ENCODE peak calls at places on chromosomes 4 and X, in seven cellular contexts. W is Peyer's patch; M is neuronal stem cell; J is NT2/D1; Y is sigmoid colon; I is GM23248; T is CD8-positive, alpha-beta memory T cell. N is an unnamed sample.

GRCh38 chr4:126372634-126373033 is 1057.9 kb downstream of the FAT4 start:
- DNase-seq in T (no peak), Y (no peak), W (no peak), M (no peak), I (no peak), J (no peak), N (no peak)

GRCh38 chr4:25080571-25080970 is 49.8 kb upstream of the LGI2 start:
- DNase-seq in J (no peak), Y (no peak), W (no peak), M (no peak), I (no peak), T (no peak), N (no peak)

GRCh38 chr4:70356185-70356584 is 4.4 kb upstream of the SMR3A start:
- DNase-seq in Y (no peak), I (no peak), T (no peak), J (no peak), W (no peak), M (no peak), N (no peak)

GRCh38 chrX:51215266-51215665 is 117.4 kb upstream of the NUDT10 start:
- DNase-seq in J (no peak), W (no peak), T (no peak), M (no peak), I (no peak), Y (no peak), N (no peak)

GRCh38 chr4:2142630-2143427 is 83.7 kb downstream of the NAT8L start:
- DNase-seq in J (no peak), W (no peak), Y (no peak), I (no peak), M (no peak), T (no peak), N (no peak)

GRCh38 chr4:126004936-126005335 is 690.2 kb downstream of the FAT4 start:
- DNase-seq in Y (no peak), J (no peak), M (no peak), W (no peak), I (peak; percentile 68), T (no peak), N (no peak)

GRCh38 chr4:5708171-5708828 is at the start of gene EVC2:
- DNase-seq in T (peak; percentile 28), W (peak; percentile 76), I (peak; percentile 87), J (peak; percentile 33), M (peak; percentile 44), Y (peak; percentile 91), N (no peak)

GRCh38 chr4:120005091-120005490 is 61.6 kb downstream of the MAD2L1 start:
- DNase-seq in W (no peak), J (no peak), T (no peak), M (no peak), I (peak; percentile 52), Y (no peak), N (no peak)

GRCh38 chr4:100189820-100190642 is at the start of gene DDIT4L:
- DNase-seq in T (no peak), M (peak; percentile 44), J (no peak), W (peak; percentile 47), Y (peak; percentile 73), I (peak; percentile 74), N (peak; percentile 15)

GRCh38 chr4:6114181-6114580 is 86.2 kb downstream of the JAKMIP1 start:
- DNase-seq in T (no peak), J (no peak), M (no peak), Y (no peak), I (no peak), W (no peak), N (no peak)

GRCh38 chr4:182585321-182585720 is 331.9 kb downstream of the DCTD start:
- DNase-seq in Y (no peak), T (no peak), W (no peak), J (peak; percentile 46), M (no peak), I (no peak), N (no peak)

GRCh38 chrX:8848921-8849320 is 47.7 kb upstream of the FAM9A start:
- DNase-seq in T (no peak), J (no peak), W (no peak), M (no peak), Y (no peak), I (peak; percentile 39), N (no peak)
- H3K9me3 ChIP-seq in T (no peaks in the 10 kb centered on the region), J (no peaks in the 10 kb centered on the region), W (no peaks in the 10 kb centered on the region), M (no peaks in the 10 kb centered on the region), Y (no peaks in the 10 kb centered on the region), I (no peaks in the 10 kb centered on the region), N (no peaks in the 10 kb centered on the region)

GRCh38 chr4:17647176-17647806 is 32.9 kb downstream of the MED28 start:
- DNase-seq in M (no peak), I (no peak), J (no peak), W (no peak), T (no peak), Y (no peak), N (no peak)

GRCh38 chr4:17646693-17647092 is 32.3 kb downstream of the MED28 start:
- DNase-seq in Y (no peak), W (no peak), M (no peak), T (no peak), I (no peak), J (no peak), N (peak; percentile 42)

GRCh38 chr4:17647927-17648326 is 33.5 kb downstream of the MED28 start:
- DNase-seq in I (no peak), J (no peak), M (no peak), Y (no peak), T (no peak), W (no peak), N (no peak)

GRCh38 chr4:17639136-17639535 is 24.7 kb downstream of the MED28 start:
- DNase-seq in M (no peak), Y (no peak), J (no peak), W (no peak), T (no peak), I (no peak), N (no peak)

GRCh38 chr4:17642404-17642783 is 28.0 kb downstream of the MED28 start:
- DNase-seq in T (no peak), Y (no peak), W (no peak), M (no peak), I (no peak), J (no peak), N (no peak)
- H3K4me3 ChIP-seq in T (no peak overlapping the region), Y (no peak overlapping the region), W (no peak overlapping the region), M (no peak overlapping the region), I (no peak overlapping the region), J (no peak overlapping the region), N (no peak overlapping the region)

DNA sequence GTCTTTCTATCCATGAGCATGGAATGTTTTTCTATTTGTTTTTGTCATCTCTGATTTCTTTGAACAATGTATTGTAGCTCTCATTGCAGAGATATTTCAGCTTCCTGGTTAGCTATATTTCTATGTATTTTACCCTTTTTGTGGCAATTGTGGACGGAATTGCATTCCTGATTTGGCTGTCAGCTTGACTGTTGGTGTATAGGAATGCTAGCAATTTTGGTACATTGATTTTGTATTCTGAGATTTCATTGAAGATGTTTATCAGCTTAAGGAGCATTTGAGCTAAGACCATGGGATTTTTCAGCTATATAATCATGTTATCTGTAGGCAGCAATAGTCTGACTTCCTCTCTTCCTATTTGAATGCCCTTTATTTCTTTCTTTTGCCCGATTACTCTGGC is 154.6 kb downstream of the GUCY2F start:
- DNase-seq in T (no peak), Y (no peak), I (no peak), J (no peak), M (no peak), W (no peak), N (no peak)
- H3K9me3 ChIP-seq in T (no peaks in the 10 kb centered on the region), Y (no peaks in the 10 kb centered on the region), I (no peaks in the 10 kb centered on the region), J (no peaks in the 10 kb centered on the region), M (no peaks in the 10 kb centered on the region), W (no peaks in the 10 kb centered on the region), N (no peaks in the 10 kb centered on the region)

DNA sequence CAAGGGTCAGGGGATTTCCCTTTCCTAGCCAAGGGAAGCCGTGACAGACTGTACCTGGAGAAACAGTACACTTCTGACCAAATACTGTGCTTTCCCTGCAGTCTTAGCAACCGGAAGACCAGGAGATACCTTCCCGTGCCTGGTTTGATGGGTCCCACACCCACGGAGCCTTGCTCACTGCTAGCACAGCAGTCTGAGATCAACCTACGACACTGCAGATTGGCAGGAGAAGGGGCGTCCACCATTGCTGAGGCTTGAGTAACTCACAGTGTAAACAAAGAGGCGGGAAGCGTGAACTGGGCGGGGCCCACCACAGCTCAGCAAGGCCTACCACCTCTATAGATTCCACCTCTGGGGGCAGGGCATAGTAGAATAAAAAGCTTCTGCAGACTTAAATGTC is 48.7 kb upstream of the SRD5A3 start:
- DNase-seq in Y (no peak), M (no peak), T (no peak), W (no peak), J (no peak), I (no peak), N (no peak)
- H3K4me3 ChIP-seq in Y (no peak overlapping the region), M (no peak overlapping the region), T (no peak overlapping the region), W (no peak overlapping the region), J (no peak overlapping the region), I (no peak overlapping the region), N (no peak overlapping the region)

DNA sequence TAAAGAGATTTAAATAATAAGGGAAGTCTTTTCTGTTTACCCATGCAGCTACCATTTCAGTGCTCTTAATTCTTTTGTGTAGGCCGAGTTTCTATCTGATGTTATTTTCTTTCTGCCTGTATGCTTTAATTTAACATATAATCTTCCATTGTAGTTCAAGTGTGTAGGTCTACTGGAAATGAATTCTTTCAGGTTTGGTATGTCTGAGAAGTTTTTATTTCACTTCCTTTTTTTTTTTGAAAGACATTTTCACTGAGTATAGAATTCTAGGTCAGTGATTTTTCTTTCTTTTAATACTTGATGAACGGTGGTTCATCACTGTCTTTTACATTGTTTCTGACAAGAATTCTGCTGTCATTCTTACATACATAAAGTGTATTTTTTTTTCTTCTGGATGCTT is 42.1 kb downstream of the VAMP7 start:
- DNase-seq in T (no peak), W (no peak), J (no peak), Y (no peak), M (no peak), I (no peak), N (no peak)
- H3K9me3 ChIP-seq in T (no peaks in the 10 kb centered on the region), W (no peaks in the 10 kb centered on the region), J (no peaks in the 10 kb centered on the region), Y (no peaks in the 10 kb centered on the region), M (no peaks in the 10 kb centered on the region), I (no peaks in the 10 kb centered on the region), N (no peaks in the 10 kb centered on the region)

DNA sequence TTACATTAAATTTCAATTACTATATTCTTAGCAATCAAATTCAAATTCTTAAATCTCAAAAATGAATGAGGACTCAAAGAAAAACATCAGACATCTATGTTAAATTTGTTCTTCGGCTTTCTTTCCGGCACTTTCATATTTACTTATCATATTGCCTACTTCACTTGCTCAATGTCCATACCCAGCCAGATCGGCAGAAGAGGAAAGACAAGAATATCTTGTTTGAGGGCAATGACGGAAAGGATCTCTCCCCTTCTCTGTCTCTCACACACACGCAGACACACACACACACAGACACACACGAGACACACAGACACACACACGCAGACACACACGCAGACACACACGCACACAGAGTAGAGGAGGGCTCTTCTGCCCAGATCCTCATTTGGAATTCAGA is 13.2 kb upstream of the IRF2 start:
- DNase-seq in J (no peak), M (no peak), Y (no peak), T (no peak), W (no peak), I (no peak), N (no peak)
- H3K4me3 ChIP-seq in J (no peak overlapping the region), M (no peak overlapping the region), Y (no peak overlapping the region), T (no peak overlapping the region), W (no peak overlapping the region), I (no peak overlapping the region), N (no peak overlapping the region)

DNA sequence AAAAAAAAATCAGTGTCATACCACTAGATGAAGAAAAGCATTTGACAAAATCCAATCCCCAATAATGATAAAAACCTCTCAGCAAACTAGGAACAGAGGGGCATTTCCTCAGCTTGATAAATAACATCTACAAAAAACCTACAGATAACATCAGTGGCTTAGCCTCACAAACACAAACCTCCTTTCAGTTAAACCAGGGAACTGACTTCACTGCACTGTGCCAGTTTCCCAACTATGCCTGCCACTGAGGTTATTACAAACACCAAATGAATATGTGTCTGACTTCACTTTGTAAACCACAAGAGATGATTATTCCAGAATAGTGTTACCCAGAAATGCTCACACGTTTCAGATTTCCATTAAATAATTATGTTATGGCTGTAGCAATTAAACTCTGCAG is 15.3 kb downstream of the MTMR8 start:
- DNase-seq in I (no peak), M (no peak), W (no peak), T (no peak), J (no peak), Y (no peak), N (no peak)
- H3K9me3 ChIP-seq in I (no peaks in the 10 kb centered on the region), M (peaks cover 4% of the 10 kb centered on the region), W (no peaks in the 10 kb centered on the region), T (peaks cover 4% of the 10 kb centered on the region), J (peaks cover 46% of the 10 kb centered on the region), Y (no peaks in the 10 kb centered on the region), N (peaks cover 1% of the 10 kb centered on the region)